ENCODE peak calls at places on chromosomes 4 and X, in four cellular contexts. T is astrocyte of the spinal cord, Q is ovary, J is bronchial epithelial cell. E is an unnamed sample.

GRCh38 chrX:48897157-48897620 is 379 bp downstream of the TIMM17B start:
- DNase-seq in Q (peak; percentile 84), T (peak; percentile 73), J (peak; percentile 48), E (peak; percentile 85)

GRCh38 chr4:173990879-173991231 is 292.6 kb downstream of the FBXO8 start:
- DNase-seq in Q (peak; percentile 71), J (no peak), T (no peak), E (peak; percentile 29)

GRCh38 chr4:173307778-173308177 is 26.4 kb downstream of the HMGB2 start:
- DNase-seq in Q (no peak), T (no peak), J (no peak), E (no peak)

GRCh38 chr4:130257271-130257670 is 1161.3 kb downstream of the C4orf33 start:
- DNase-seq in Q (no peak), J (peak; percentile 75), T (peak; percentile 83), E (no peak)

GRCh38 chr4:140756292-140757219 is at the start of gene TBC1D9:
- DNase-seq in J (peak; percentile 98), T (peak; percentile 68), Q (peak; percentile 83), E (peak; percentile 79)

GRCh38 chrX:30215357-30215843 is at the start of gene MAGEB2:
- DNase-seq in Q (no peak), T (no peak), J (no peak), E (no peak)

GRCh38 chrX:154654372-154654771 is 993 bp upstream of the CTAG2 start:
- DNase-seq in Q (no peak), J (no peak), T (no peak), E (no peak)

GRCh38 chrX:154761977-154762528 is 611 bp upstream of the DKC1 start:
- DNase-seq in Q (peak; percentile 32), T (no peak), J (no peak), E (no peak)

GRCh38 chr4:124903995-124904722 is 191.6 kb upstream of the ANKRD50 start:
- DNase-seq in T (peak; percentile 84), J (peak; percentile 79), Q (peak; percentile 20), E (no peak)

GRCh38 chr4:103091601-103092223 is 7.9 kb downstream of the BDH2 start:
- DNase-seq in J (peak; percentile 59), T (peak; percentile 78), Q (no peak), E (no peak)

GRCh38 chr4:1644906-1645657 is 39.0 kb downstream of the FAM53A start:
- DNase-seq in T (peak; percentile 18), J (peak; percentile 39), Q (no peak), E (no peak)

GRCh38 chrX:131861088-131861787 is 161.9 kb upstream of the STK26 start:
- DNase-seq in Q (no peak), J (peak; percentile 53), T (no peak), E (no peak)

GRCh38 chrX:39899876-39900787 is 197.6 kb downstream of the BCOR start:
- DNase-seq in J (peak; percentile 74), Q (no peak), T (no peak), E (no peak)

GRCh38 chr4:38753021-38753806 is 29.6 kb downstream of the TLR10 start:
- DNase-seq in Q (peak; percentile 88), J (peak; percentile 80), T (peak; percentile 98), E (peak; percentile 78)

GRCh38 chr4:110510282-110510681 is 34.3 kb downstream of the ENPEP start:
- DNase-seq in T (no peak), J (no peak), Q (no peak), E (no peak)

GRCh38 chrX:50812995-50813842 is 775 bp downstream of the SHROOM4 start:
- DNase-seq in J (no peak), Q (peak; percentile 29), T (peak; percentile 36), E (peak; percentile 28)

GRCh38 chr4:120921456-120922389 is 803 bp downstream of the PRDM5 start:
- DNase-seq in T (peak; percentile 63), Q (peak; percentile 76), J (peak; percentile 47), E (peak; percentile 70)

GRCh38 chr4:3041192-3042142 is 32.9 kb downstream of the HTT-AS start:
- DNase-seq in T (peak; percentile 21), J (peak; percentile 21), Q (peak; percentile 50), E (peak; percentile 43)

GRCh38 chr4:24719615-24720014 is 75.8 kb upstream of the SOD3 start:
- DNase-seq in J (no peak), T (no peak), Q (no peak), E (no peak)

GRCh38 chrX:10926906-10927305 is 184.2 kb upstream of the HCCS start:
- DNase-seq in Q (no peak), J (no peak), T (no peak), E (no peak)

GRCh38 chrX:123818243-123818642 is 41.6 kb upstream of the XIAP start:
- DNase-seq in Q (no peak), T (no peak), J (peak; percentile 97), E (no peak)

GRCh38 chr4:94457692-94458106 is 6.0 kb downstream of the PDLIM5 start:
- DNase-seq in J (no peak), Q (no peak), T (peak; percentile 28), E (no peak)

GRCh38 chr4:168773388-168774195 is 236.5 kb downstream of the CBR4 start:
- DNase-seq in J (no peak), T (no peak), Q (no peak), E (no peak)

GRCh38 chrX:131729295-131729694 is 185.4 kb downstream of the OR13H1 start:
- DNase-seq in Q (peak; percentile 85), T (peak; percentile 88), J (no peak), E (no peak)

GRCh38 chrX:42290608-42291007 is 367.3 kb upstream of the CASK start:
- DNase-seq in T (peak; percentile 0), Q (no peak), J (peak; percentile 19), E (no peak)
- TF ChIP-seq CTCF in T (no peak), Q (no peak), J (peak; percentile 32), E (no peak)

GRCh38 chrX:99078301-99078700 is 1331.8 kb downstream of the PCDH19 start:
- DNase-seq in J (no peak), T (no peak), Q (no peak), E (no peak)

GRCh38 chrX:99077099-99077498 is 1333.0 kb downstream of the PCDH19 start:
- DNase-seq in T (no peak), Q (no peak), J (no peak), E (no peak)
- TF ChIP-seq CTCF in T (no peak), Q (no peak), J (no peak), E (no peak)

DNA sequence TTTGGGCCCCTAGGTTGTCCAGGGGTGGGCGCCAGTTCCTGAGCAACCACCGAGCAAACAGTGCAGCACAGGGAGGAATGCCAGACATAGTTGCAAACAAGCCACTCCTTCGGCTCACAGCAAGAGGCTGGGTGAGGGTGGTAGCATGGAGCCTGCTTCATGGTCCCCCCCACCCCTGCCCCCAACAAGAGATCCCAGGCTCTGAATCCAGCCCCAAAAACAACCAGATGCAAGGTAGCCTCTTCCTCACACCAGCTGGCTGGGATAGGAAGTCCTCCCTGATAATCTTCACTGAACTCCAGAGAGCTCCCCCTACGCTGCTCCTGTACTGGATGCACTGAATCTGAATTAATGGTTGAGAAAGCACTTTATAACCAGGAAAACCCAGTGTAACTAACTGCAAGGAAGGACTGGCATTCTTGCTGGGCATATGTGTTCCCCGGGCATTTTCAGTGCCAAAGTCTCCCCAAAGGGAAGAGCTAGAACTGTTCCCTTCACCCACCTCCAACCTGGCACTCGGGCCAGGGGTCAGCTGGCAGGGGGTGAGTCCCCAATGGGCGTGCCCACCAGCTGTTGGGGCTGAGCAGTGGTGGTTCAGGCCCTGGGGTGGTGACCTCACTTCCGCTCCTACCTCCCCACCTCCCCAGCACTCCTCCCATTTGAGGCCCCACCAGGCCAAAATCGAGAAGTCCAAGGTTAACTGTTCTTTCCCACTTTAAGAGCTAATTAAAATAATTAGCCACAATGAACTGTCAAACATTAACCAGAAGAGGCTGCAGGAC is 1.5 kb downstream of the ELF4 start:
- DNase-seq in Q (no peak), T (peak; percentile 24), J (peak; percentile 42), E (no peak)
- TF ChIP-seq CTCF in Q (no peak), T (no peak), J (no peak), E (no peak)

DNA sequence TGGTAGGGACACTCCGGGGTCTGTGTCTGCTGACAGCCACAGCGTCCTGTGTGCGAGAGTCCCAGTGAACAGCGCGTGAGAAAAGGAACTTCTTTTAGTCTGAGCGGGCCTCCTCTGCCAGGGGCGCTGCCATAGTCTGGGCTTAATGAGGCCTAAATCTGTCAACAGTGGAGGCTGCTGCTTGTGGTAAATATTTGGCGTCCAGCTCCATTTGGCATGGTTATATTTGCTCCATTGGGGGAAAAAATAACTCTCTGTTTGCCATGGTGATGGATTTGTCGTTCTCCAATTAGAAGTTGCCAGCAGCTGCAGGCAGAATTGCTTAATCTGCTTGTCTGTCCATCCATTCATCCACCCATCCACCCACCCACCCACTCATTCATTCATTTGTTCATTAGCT is 71.4 kb upstream of the PSAPL1 start:
- DNase-seq in J (no peak), Q (no peak), T (no peak), E (no peak)
- TF ChIP-seq CTCF in J (no peak), Q (no peak), T (no peak), E (no peak)

GRCh38 chr4:13703096-13703495 is 75.6 kb upstream of the BOD1L1 start:
- DNase-seq in Q (no peak), T (no peak), J (no peak), E (no peak)

GRCh38 chr4:13704761-13705160 is 77.2 kb upstream of the BOD1L1 start:
- DNase-seq in Q (no peak), T (no peak), J (peak; percentile 51), E (no peak)

GRCh38 chr4:13701937-13702446 is 74.5 kb upstream of the BOD1L1 start:
- DNase-seq in Q (no peak), T (peak; percentile 51), J (peak; percentile 81), E (no peak)

GRCh38 chr4:13705521-13706035 is 78.1 kb upstream of the BOD1L1 start:
- DNase-seq in Q (no peak), T (no peak), J (peak; percentile 55), E (no peak)

GRCh38 chr4:13704020-13704419 is 76.5 kb upstream of the BOD1L1 start:
- DNase-seq in T (no peak), J (no peak), Q (no peak), E (no peak)
- TF ChIP-seq CTCF in T (no peak), J (no peak), Q (no peak), E (no peak)

DNA sequence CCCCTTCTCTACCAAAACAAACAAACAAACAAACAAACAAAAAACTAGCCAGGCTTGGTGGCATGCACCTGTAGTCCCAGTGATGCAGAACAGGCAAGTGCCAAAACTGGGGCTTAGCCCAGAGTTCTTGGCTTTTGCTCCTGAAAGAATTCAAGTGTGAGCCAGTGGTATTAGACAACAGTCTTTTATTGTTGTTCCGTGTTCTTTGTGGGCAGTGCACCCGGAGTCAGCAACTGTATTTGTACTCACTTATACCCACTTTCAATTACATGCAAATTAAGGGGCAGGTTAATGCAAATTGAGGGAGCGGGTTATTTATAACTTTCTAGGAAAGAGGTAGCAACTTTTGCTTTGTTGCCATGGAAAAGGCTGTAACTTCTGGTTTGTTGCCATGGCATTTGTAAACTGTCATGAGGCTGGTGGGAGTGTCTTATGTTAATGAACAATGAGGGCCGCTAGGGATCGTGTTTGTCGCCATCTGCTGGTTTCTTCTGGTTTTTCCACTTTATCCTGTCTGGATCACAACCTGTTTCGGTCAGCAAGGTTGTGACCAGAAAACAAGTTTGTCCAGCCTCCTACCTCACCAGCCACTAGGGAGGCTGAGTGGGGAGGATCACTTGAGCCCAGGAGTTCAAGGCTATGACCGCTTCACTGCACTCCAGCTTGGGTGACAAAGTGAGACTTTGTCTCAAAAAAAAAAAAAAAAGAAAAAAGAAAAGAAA is 88.8 kb upstream of the ESX1 start:
- DNase-seq in J (peak; percentile 61), Q (no peak), T (peak; percentile 82), E (peak; percentile 19)
- TF ChIP-seq CTCF in J (peak; percentile 63), Q (no peak), T (peak; percentile 62), E (peak; percentile 26)

E was measured in glutamatergic neuron.